ENCODE peak calls at places on chromosome 5, in nine cellular contexts. I is spleen, V is A549, Z is HCT116, A is GM12878, C is thyroid gland, S is ovary, Q is body of pancreas, L is stomach. P is an unnamed sample.

GRCh38 chr5:39455645-39456044 is 30.9 kb upstream of the DAB2 start:
- DNase-seq in Z (no peak), V (no peak), Q (no peak), I (no peak), S (no peak), C (no peak), L (no peak), A (no peak), P (no peak)

GRCh38 chr5:139513852-139514485 is 31.4 kb upstream of the STING1 start:
- DNase-seq in Z (no peak), C (no peak), L (no peak), S (no peak), I (peak; percentile 54), Q (no peak), V (no peak), A (no peak), P (no peak)

GRCh38 chr5:75049581-75050274 is 2.6 kb downstream of the GCNT4 start:
- DNase-seq in L (peak; percentile 70), A (no peak), V (peak; percentile 83), C (peak; percentile 53), I (peak; percentile 74), Q (peak; percentile 73), Z (peak; percentile 68), S (no peak), P (no peak)

GRCh38 chr5:61344187-61344944 is 12.3 kb downstream of the ZSWIM6 start:
- DNase-seq in Z (no peak), I (no peak), C (peak; percentile 47), V (no peak), A (no peak), Q (peak; percentile 45), S (peak; percentile 56), L (no peak), P (no peak)

GRCh38 chr5:124343451-124343867 is 403.0 kb downstream of the ZNF608 start:
- DNase-seq in V (no peak), C (peak; percentile 27), Z (no peak), L (no peak), I (no peak), Q (no peak), A (no peak), S (no peak), P (peak; percentile 15)

GRCh38 chr5:78795757-78796156 is 147.2 kb upstream of the LHFPL2 start:
- DNase-seq in L (no peak), A (no peak), V (peak; percentile 62), Z (no peak), I (no peak), C (no peak), Q (no peak), S (no peak), P (no peak)

GRCh38 chr5:106262395-106262794 is 1408.3 kb downstream of the EFNA5 start:
- DNase-seq in C (no peak), V (no peak), I (no peak), A (no peak), Z (no peak), Q (no peak), L (no peak), S (no peak), P (no peak)

GRCh38 chr5:64632251-64632650 is 58.1 kb upstream of the SHISAL2B start:
- DNase-seq in Z (no peak), I (no peak), S (no peak), V (no peak), Q (no peak), A (no peak), L (no peak), C (peak; percentile 4), P (no peak)

GRCh38 chr5:96509721-96510383 is 76.8 kb upstream of the PCSK1 start:
- DNase-seq in Z (no peak), C (no peak), L (no peak), A (no peak), V (peak; percentile 90), I (no peak), S (no peak), Q (no peak), P (no peak)

GRCh38 chr5:26625099-26625498 is 413.3 kb downstream of the CDH9 start:
- DNase-seq in I (no peak), Z (no peak), L (no peak), Q (no peak), C (no peak), A (no peak), V (no peak), S (no peak), P (no peak)

GRCh38 chr5:83470920-83471404 is 582 bp upstream of the VCAN start:
- DNase-seq in Z (no peak), I (no peak), L (no peak), Q (no peak), A (no peak), V (no peak), C (no peak), S (no peak), P (no peak)

GRCh38 chr5:83472213-83472507 is 616 bp downstream of the VCAN start:
- DNase-seq in Z (no peak), C (no peak), S (no peak), Q (no peak), A (no peak), L (no peak), I (no peak), V (no peak), P (no peak)

GRCh38 chr5:83470516-83470915 is 1.0 kb upstream of the VCAN start:
- DNase-seq in Z (no peak), C (no peak), A (no peak), I (no peak), Q (no peak), S (no peak), L (no peak), V (no peak), P (no peak)

GRCh38 chr5:83472508-83473343 is 1.2 kb downstream of the VCAN start:
- DNase-seq in S (peak; percentile 32), Q (peak; percentile 25), I (peak; percentile 76), A (no peak), Z (no peak), L (no peak), C (peak; percentile 12), V (peak; percentile 39), P (peak; percentile 92)

DNA sequence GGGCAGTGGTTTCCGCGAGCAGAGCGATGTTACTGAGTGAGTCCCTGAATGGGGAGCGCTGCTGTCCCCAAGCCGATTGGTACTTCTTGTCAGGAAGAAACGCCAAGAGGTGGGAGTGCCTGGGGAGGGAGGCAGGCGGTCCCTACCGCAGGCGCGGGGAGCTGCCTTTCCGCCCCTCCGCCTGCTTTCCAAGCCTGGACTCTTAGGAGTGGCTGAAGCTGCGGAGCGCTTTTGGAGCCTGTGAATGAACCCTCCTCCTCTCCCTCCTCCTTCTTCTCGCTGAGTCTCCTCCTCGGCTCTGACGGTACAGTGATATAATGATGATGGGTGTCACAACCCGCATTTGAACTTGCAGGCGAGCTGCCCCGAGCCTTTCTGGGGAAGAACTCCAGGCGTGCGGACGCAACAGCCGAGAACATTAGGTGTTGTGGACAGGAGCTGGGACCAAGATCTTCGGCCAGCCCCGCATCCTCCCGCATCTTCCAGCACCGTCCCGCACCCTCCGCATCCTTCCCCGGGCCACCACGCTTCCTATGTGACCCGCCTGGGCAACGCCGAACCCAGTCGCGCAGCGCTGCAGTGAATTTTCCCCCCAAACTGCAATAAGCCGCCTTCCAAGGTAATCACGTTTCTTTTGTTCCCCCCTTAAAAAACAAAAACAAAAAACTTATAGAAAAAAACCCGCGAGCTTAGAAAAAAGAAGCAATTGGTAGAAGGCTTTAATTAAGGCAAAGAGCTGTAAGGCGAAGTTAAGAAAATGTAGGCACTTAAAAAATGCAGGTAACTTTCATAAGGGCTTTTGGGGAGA is at the start of gene VCAN:
- DNase-seq in S (peak; percentile 15), L (no peak), V (peak; percentile 47), Q (peak; percentile 15), C (peak; percentile 7), A (no peak), Z (peak; percentile 53), I (peak; percentile 69), P (peak; percentile 93)
- TF ChIP-seq POLR2A in S (no peak), L (no peak), V (peak; percentile 27), Q (no peak), C (no peak), A (no peak), Z (peak; percentile 36), I (no peak), P (no peak)

DNA sequence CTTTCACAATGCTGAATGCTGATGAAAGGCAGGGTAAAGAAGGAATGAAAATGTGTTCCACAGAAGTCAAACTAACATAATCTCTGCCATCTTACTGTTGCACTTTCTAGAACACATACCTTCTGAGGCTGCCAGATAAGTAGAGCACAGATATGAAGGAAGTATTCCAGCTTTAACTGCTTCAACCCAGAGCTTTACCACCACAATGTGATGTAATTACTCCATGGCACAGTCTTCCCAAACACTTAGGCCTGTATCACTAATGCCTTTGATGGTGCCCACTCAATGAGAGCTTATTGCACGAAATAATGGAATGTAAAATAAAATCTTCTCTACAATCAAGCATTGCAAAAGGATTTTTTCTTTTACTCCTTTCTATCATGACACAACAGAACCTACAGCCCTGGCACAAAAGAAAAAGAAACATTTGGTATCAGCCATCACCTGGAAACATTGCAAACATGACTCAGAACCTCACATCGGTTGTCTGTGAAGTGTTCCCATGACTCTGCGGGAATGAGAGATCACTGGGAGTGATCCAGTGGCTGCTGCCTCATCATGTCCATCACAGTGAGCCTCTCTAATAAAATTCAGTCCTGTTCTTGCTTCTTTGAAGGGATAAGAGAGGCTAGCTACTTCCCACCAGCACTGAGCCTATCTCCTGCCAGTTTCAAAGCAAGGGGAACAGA is 385.8 kb downstream of the EFNA5 start:
- DNase-seq in A (no peak), Q (no peak), V (peak; percentile 57), Z (no peak), L (no peak), I (no peak), C (no peak), S (no peak), P (no peak)
- H3K4me3 ChIP-seq in A (no peak overlapping the region), Q (no peak overlapping the region), V (no peak overlapping the region), Z (no peak overlapping the region), L (no peak overlapping the region), I (no peak overlapping the region), C (no peak overlapping the region), S (no peak overlapping the region), P (no peak overlapping the region)

DNA sequence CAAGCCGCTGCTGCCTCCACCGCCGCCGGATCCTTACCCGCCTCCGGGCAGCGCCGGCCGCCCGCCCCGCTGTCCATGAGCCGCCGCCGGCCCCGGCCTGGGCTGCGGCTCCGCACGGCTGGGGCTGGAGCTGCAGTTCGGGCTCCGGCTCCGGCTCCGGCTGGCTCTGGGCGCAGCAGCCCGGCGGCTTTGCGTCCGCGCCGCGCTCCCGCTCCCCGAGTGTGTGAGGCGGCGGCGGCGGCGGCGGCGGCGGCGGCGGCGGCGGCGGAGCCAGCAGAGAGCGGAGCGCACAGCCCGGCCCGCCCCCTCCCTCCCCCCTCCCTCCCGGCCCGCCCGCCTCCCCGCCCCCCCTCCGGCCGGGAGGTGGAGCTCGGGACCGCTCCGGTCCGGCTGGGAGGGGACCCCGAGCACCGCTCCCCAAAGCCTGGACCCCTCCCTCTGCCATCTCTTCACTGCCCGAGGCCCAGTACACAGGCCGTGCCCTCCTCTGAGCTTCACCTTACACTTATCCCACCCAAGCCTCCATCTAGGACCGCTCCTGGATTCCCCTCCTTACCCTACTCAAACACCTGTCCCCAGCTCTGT is at the start of gene PCDH1:
- DNase-seq in C (peak; percentile 63), V (peak; percentile 27), I (peak; percentile 82), A (no peak), L (peak; percentile 61), Q (peak; percentile 50), Z (no peak), S (peak; percentile 46), P (peak; percentile 82)
- TF ChIP-seq POLR2A in C (peak; percentile 84), V (no peak), I (no peak), A (no peak), L (no peak), Q (peak; percentile 57), Z (no peak), S (no peak), P (no peak)

GRCh38 chr5:76547891-76548524 is 75.2 kb downstream of the F2RL2 start:
- DNase-seq in V (no peak), Q (no peak), C (no peak), I (no peak), L (no peak), Z (no peak), A (peak; percentile 27), S (no peak), P (no peak)
- H3K4me3 ChIP-seq in V (no peak overlapping the region), Q (no peak overlapping the region), C (no peak overlapping the region), I (no peak overlapping the region), L (no peak overlapping the region), Z (no peak overlapping the region), A (peak overlapping the region; percentile 9), S (no peak overlapping the region), P (no peak overlapping the region)